ENCODE peak calls at places on chromosomes 2 and 18, in seven cellular contexts. O, N, J, R, D, I and Z are unnamed samples.

GRCh38 chr2:27191107-27191829 is 20.6 kb upstream of the ATRAID start:
- DNase-seq in O (peak; percentile 81), N (peak; percentile 57), J (no peak), R (peak; percentile 64), D (no peak), I (no peak), Z (peak; percentile 65)

GRCh38 chr18:4270016-4270415 is 185.1 kb downstream of the DLGAP1 start:
- DNase-seq in O (no peak), N (no peak), J (no peak), R (no peak), D (no peak), I (no peak), Z (no peak)

GRCh38 chr2:8174641-8175257 is 507.1 kb upstream of the ID2 start:
- DNase-seq in O (no peak), N (no peak), J (no peak), R (no peak), D (no peak), I (no peak), Z (no peak)

GRCh38 chr2:108385411-108386071 is 7.8 kb downstream of the SULT1C4 start:
- DNase-seq in O (no peak), N (no peak), J (no peak), R (no peak), D (no peak), I (no peak), Z (no peak)

GRCh38 chr2:221716434-221717303 is 144.6 kb upstream of the EPHA4 start:
- DNase-seq in O (no peak), N (peak; percentile 78), J (no peak), R (no peak), D (no peak), I (no peak), Z (no peak)

GRCh38 chr2:17717666-17718065 is 35.9 kb downstream of the SMC6 start:
- DNase-seq in O (no peak), N (no peak), J (no peak), R (no peak), D (no peak), I (no peak), Z (no peak)

GRCh38 chr18:10973579-10974260 is 175.6 kb downstream of the PIEZO2 start:
- DNase-seq in O (no peak), N (peak; percentile 15), J (no peak), R (no peak), D (no peak), I (no peak), Z (no peak)

GRCh38 chr18:68441241-68441640 is 273.7 kb downstream of the TMX3 start:
- DNase-seq in O (no peak), N (no peak), J (no peak), R (no peak), D (no peak), I (no peak), Z (no peak)

GRCh38 chr2:128396946-128397345 is 78.3 kb upstream of the HS6ST1 start:
- DNase-seq in O (no peak), N (no peak), J (no peak), R (no peak), D (no peak), I (no peak), Z (no peak)

GRCh38 chr18:49849331-49850217 is 36.2 kb upstream of the ACAA2 start:
- DNase-seq in O (peak; percentile 94), N (peak; percentile 95), J (no peak), R (no peak), D (no peak), I (no peak), Z (no peak)

GRCh38 chr2:73827018-73827417 is 1.7 kb upstream of the STAMBP start:
- DNase-seq in O (no peak), N (no peak), J (no peak), R (peak; percentile 20), D (no peak), I (no peak), Z (peak; percentile 52)

GRCh38 chr2:230794472-230794871 is 70.3 kb upstream of the ITM2C start:
- DNase-seq in O (no peak), N (no peak), J (no peak), R (no peak), D (no peak), I (no peak), Z (no peak)

GRCh38 chr18:13834501-13835015 is 10.6 kb downstream of the MC5R start:
- DNase-seq in O (no peak), N (no peak), J (no peak), R (no peak), D (no peak), I (no peak), Z (no peak)

GRCh38 chr2:25276569-25277465 is 64.9 kb downstream of the DNMT3A start:
- DNase-seq in O (peak; percentile 93), N (no peak), J (peak; percentile 82), R (peak; percentile 41), D (peak; percentile 93), I (peak; percentile 30), Z (no peak)

GRCh38 chr2:88601302-88601701 is 26.0 kb downstream of the EIF2AK3 start:
- DNase-seq in O (no peak), N (no peak), J (no peak), R (peak; percentile 7), D (no peak), I (no peak), Z (no peak)

GRCh38 chr2:88471083-88471942 is 18.8 kb upstream of the FOXI3 start:
- DNase-seq in O (peak; percentile 68), N (no peak), J (no peak), R (no peak), D (no peak), I (no peak), Z (no peak)

GRCh38 chr18:12009581-12010140 is 28.4 kb downstream of the IMPA2 start:
- DNase-seq in O (no peak), N (no peak), J (no peak), R (no peak), D (peak; percentile 65), I (no peak), Z (no peak)

GRCh38 chr18:23529597-23529996 is 26.3 kb downstream of the RMC1 start:
- DNase-seq in O (no peak), N (peak; percentile 88), J (no peak), R (no peak), D (no peak), I (no peak), Z (no peak)

GRCh38 chr2:100272848-100273329 is 49.4 kb downstream of the LONRF2 start:
- DNase-seq in O (peak; percentile 5), N (no peak), J (peak; percentile 36), R (no peak), D (no peak), I (no peak), Z (no peak)

GRCh38 chr2:84807063-84807485 is 73.8 kb downstream of the TRABD2A start:
- DNase-seq in O (no peak), N (peak; percentile 64), J (no peak), R (no peak), D (no peak), I (no peak), Z (no peak)
- H3K27ac ChIP-seq in O (no peak overlapping the region), N (no peak overlapping the region), J (no peak overlapping the region), R (no peak overlapping the region), D (no peak overlapping the region), I (no peak overlapping the region), Z (no peak overlapping the region)

GRCh38 chr2:39515897-39516346 is 78.8 kb upstream of the MAP4K3 start:
- DNase-seq in O (no peak), N (no peak), J (no peak), R (no peak), D (no peak), I (no peak), Z (no peak)

GRCh38 chr2:39515273-39515896 is 78.3 kb upstream of the MAP4K3 start:
- DNase-seq in O (no peak), N (no peak), J (no peak), R (no peak), D (no peak), I (no peak), Z (no peak)

GRCh38 chr2:39517622-39518021 is 80.5 kb upstream of the MAP4K3 start:
- DNase-seq in O (no peak), N (no peak), J (no peak), R (no peak), D (no peak), I (no peak), Z (no peak)

GRCh38 chr2:39516347-39517101 is 79.4 kb upstream of the MAP4K3 start:
- DNase-seq in O (peak; percentile 85), N (no peak), J (peak; percentile 40), R (no peak), D (no peak), I (no peak), Z (no peak)

GRCh38 chr2:39517102-39517436 is 80.0 kb upstream of the MAP4K3 start:
- DNase-seq in O (no peak), N (no peak), J (no peak), R (no peak), D (no peak), I (no peak), Z (no peak)
- H3K27ac ChIP-seq in O (no peak overlapping the region), N (peak overlapping the region; percentile 52), J (peak overlapping the region; percentile 80), R (no peak overlapping the region), D (no peak overlapping the region), I (no peak overlapping the region), Z (no peak overlapping the region)

DNA sequence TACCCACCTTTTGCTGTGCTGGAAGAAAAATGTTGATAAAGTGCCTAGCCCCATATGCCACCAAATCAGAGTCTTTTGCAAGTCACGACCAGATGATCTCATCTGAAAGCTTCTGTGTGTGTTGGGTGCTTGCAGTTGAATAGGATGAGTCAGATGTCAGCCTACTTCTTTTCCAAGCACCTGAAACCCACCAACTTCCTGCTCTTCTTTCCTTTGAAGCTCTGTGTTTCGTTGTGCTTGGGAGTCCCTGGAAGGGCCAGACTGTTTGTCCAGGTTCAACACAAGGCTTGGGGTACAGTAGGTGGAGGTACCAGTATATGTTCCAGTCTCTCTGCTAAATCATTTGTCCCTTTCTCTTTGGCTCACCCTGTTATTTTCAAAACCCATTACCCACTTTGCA is 36.8 kb upstream of the LCLAT1 start:
- DNase-seq in O (no peak), N (peak; percentile 16), J (no peak), R (no peak), D (no peak), I (no peak), Z (no peak)
- H3K27ac ChIP-seq in O (no peak overlapping the region), N (no peak overlapping the region), J (peak overlapping the region; percentile 73), R (peak overlapping the region; percentile 89), D (peak overlapping the region; percentile 7), I (no peak overlapping the region), Z (no peak overlapping the region)

GRCh38 chr2:20224716-20225293 is at the start of gene SDC1:
- DNase-seq in O (peak; percentile 90), N (peak; percentile 81), J (peak; percentile 52), R (peak; percentile 80), D (peak; percentile 87), I (no peak), Z (no peak)
- H3K27ac ChIP-seq in O (peak within 1 kb of the TSS; percentile 80), N (peak within 1 kb of the TSS; percentile 100), J (no peak within 1 kb of the TSS), R (no peak within 1 kb of the TSS), D (no peak within 1 kb of the TSS), I (no peak within 1 kb of the TSS), Z (no peak within 1 kb of the TSS)

GRCh38 chr18:34729740-34730338 is 19.7 kb downstream of the DTNA start:
- DNase-seq in O (no peak), N (no peak), J (no peak), R (peak; percentile 9), D (no peak), I (no peak), Z (no peak)
- H3K27ac ChIP-seq in O (no peak overlapping the region), N (no peak overlapping the region), J (peak overlapping the region; percentile 43), R (no peak overlapping the region), D (no peak overlapping the region), I (no peak overlapping the region), Z (no peak overlapping the region)